ENCODE peak calls at places on chromosomes 11 and 22, in nine cellular contexts. X is non-pigmented ciliary epithelial cell, O is C1 segment of cervical spinal cord, C is posterior cingulate gyrus, J is NCI-H1417 treated with DMSO at 0.1 percent for 48 hours, F is iris pigment epithelial cell, R is T-helper 2 cell, G is esophagus squamous epithelium, Z is NCI-H774. Q is an unnamed sample.

GRCh38 chr11:19679952-19680823 is 32.4 kb upstream of the NAV2 start:
- DNase-seq in O (peak; percentile 88), F (peak; percentile 96), X (peak; percentile 81), Z (no peak), G (no peak), R (no peak), J (no peak), C (peak; percentile 56), Q (peak; percentile 96)

GRCh38 chr11:1458340-1459218 is 28.0 kb downstream of the MOB2 start:
- DNase-seq in G (no peak), F (peak; percentile 24), R (no peak), J (no peak), Z (peak; percentile 47), X (no peak), O (peak; percentile 18), C (peak; percentile 46), Q (no peak)

GRCh38 chr11:94706211-94706610 is 61.9 kb upstream of the AMOTL1 start:
- DNase-seq in O (peak; percentile 1), J (no peak), C (no peak), R (no peak), Z (no peak), F (peak; percentile 40), X (no peak), G (no peak), Q (peak; percentile 67)

GRCh38 chr11:95144313-95145235 is 54.9 kb downstream of the ENDOD1 start:
- DNase-seq in O (no peak), J (no peak), Z (no peak), C (no peak), R (no peak), F (no peak), X (no peak), G (no peak), Q (peak; percentile 39)

GRCh38 chr11:9396752-9397151 is 12.3 kb downstream of the IPO7 start:
- DNase-seq in O (no peak), Z (no peak), F (no peak), X (no peak), J (no peak), C (no peak), G (no peak), R (no peak), Q (no peak)

GRCh38 chr22:43090130-43090789 is 1.1 kb upstream of the TTLL1 start:
- DNase-seq in G (no peak), R (peak; percentile 26), O (peak; percentile 3), Z (no peak), F (peak; percentile 91), X (peak; percentile 71), J (no peak), C (peak; percentile 36), Q (peak; percentile 83)

GRCh38 chr11:2847511-2847910 is 38.1 kb downstream of the CDKN1C start:
- DNase-seq in O (no peak), Z (no peak), X (no peak), G (no peak), F (no peak), J (peak; percentile 21), C (no peak), R (no peak), Q (no peak)

GRCh38 chr11:43585877-43586608 is 94.5 kb upstream of the HSD17B12 start:
- DNase-seq in J (no peak), F (no peak), Z (no peak), X (no peak), G (no peak), R (no peak), O (no peak), C (no peak), Q (no peak)

GRCh38 chr11:86301742-86302091 is 323 bp upstream of the HIKESHI start:
- DNase-seq in Z (no peak), R (no peak), O (no peak), X (no peak), J (no peak), C (no peak), F (no peak), G (no peak), Q (no peak)

GRCh38 chr11:125262194-125262824 is 97.8 kb downstream of the PKNOX2 start:
- DNase-seq in R (no peak), Z (no peak), O (no peak), X (no peak), G (no peak), C (no peak), J (no peak), F (no peak), Q (peak; percentile 23)

GRCh38 chr11:85809881-85810280 is 1.1 kb downstream of the SYTL2 start:
- DNase-seq in X (no peak), C (peak; percentile 51), F (peak; percentile 11), R (peak; percentile 28), Z (no peak), O (no peak), J (no peak), G (no peak), Q (no peak)

GRCh38 chr11:61820174-61820573 is 3.4 kb upstream of the FADS1 start:
- DNase-seq in F (peak; percentile 81), X (no peak), R (no peak), O (no peak), C (no peak), J (no peak), Z (no peak), G (no peak), Q (peak; percentile 40)

GRCh38 chr22:27057717-27058116 is 400.3 kb downstream of the MIAT start:
- DNase-seq in Z (no peak), F (no peak), C (no peak), G (no peak), X (no peak), J (no peak), O (no peak), R (no peak), Q (no peak)

GRCh38 chr11:2036863-2037486 is 39.3 kb upstream of the H19 start:
- DNase-seq in J (no peak), O (no peak), G (no peak), X (no peak), C (no peak), R (no peak), Z (no peak), F (no peak), Q (no peak)

GRCh38 chr11:94974178-94974577 is 669 bp downstream of the KDM4D start:
- DNase-seq in O (no peak), R (no peak), G (no peak), J (no peak), F (no peak), C (no peak), X (no peak), Z (no peak), Q (no peak)

GRCh38 chr11:61963282-61964057 is 4.0 kb downstream of the FTH1 start:
- DNase-seq in Z (no peak), R (peak; percentile 38), G (no peak), J (no peak), X (no peak), C (no peak), F (peak; percentile 69), O (peak; percentile 33), Q (no peak)

GRCh38 chr22:32793604-32794003 is 7.9 kb upstream of the TIMP3 start:
- DNase-seq in O (no peak), C (no peak), Z (no peak), J (no peak), X (no peak), F (no peak), R (no peak), G (no peak), Q (no peak)

GRCh38 chr22:49599691-49600451 is 227.8 kb downstream of the BRD1 start:
- DNase-seq in F (no peak), G (no peak), X (no peak), Z (no peak), O (no peak), C (no peak), R (no peak), J (no peak), Q (no peak)